ENCODE peak calls at places on chromosome 11, in seven cellular contexts. R, X, E, Q, L, N and J are unnamed samples. For H3K4me1, the result is how much of the 10 kb centered on the place peaks cover.

GRCh38 chr11:32115406-32115805 is 24.5 kb downstream of the RCN1 start:
- DNase-seq in R (no peak), X (no peak), E (no peak), Q (no peak), L (no peak), N (no peak), J (no peak)

GRCh38 chr11:73291196-73291595 is 16.9 kb upstream of the ARHGEF17 start:
- DNase-seq in R (no peak), X (no peak), E (peak), Q (no peak), L (no peak), N (no peak), J (no peak)

GRCh38 chr11:111793863-111794262 is 27.7 kb upstream of the PPP2R1B start:
- DNase-seq in R (no peak), X (no peak), E (no peak), Q (no peak), L (no peak), N (no peak), J (no peak)

GRCh38 chr11:60970890-60971289 is 590 bp upstream of the CD6 start:
- DNase-seq in R (no peak), X (no peak), E (peak), Q (no peak), L (no peak), N (no peak), J (no peak)

GRCh38 chr11:59062602-59063529 is 23.2 kb upstream of the GLYATL1B start:
- DNase-seq in R (no peak), X (no peak), E (no peak), Q (no peak), L (no peak), N (no peak), J (no peak)

GRCh38 chr11:26936109-26936508 is 57.8 kb upstream of the FIBIN start:
- DNase-seq in R (no peak), X (no peak), E (no peak), Q (no peak), L (peak), N (no peak), J (no peak)

GRCh38 chr11:70551323-70552166 is 153.2 kb downstream of the CTTN start:
- DNase-seq in R (no peak), X (no peak), E (peak), Q (no peak), L (no peak), N (no peak), J (no peak)

GRCh38 chr11:125517116-125517804 is 21.2 kb upstream of the FEZ1 start:
- DNase-seq in R (no peak), X (no peak), E (no peak), Q (no peak), L (peak), N (peak), J (no peak)

GRCh38 chr11:107017433-107018227 is 646 bp downstream of the GUCY1A2 start:
- DNase-seq in R (no peak), X (peak), E (peak), Q (peak), L (peak), N (peak), J (peak)

GRCh38 chr11:61007971-61008896 is 36.8 kb downstream of the CD6 start:
- DNase-seq in R (no peak), X (no peak), E (no peak), Q (peak), L (peak), N (no peak), J (peak)

GRCh38 chr11:35064114-35064800 is 74.7 kb upstream of the CD44 start:
- DNase-seq in R (no peak), X (no peak), E (no peak), Q (no peak), L (no peak), N (no peak), J (no peak)

GRCh38 chr11:61555051-61555969 is 25.6 kb downstream of the SYT7 start:
- DNase-seq in R (no peak), X (peak), E (no peak), Q (peak), L (peak), N (peak), J (no peak)

GRCh38 chr11:5712507-5712906 is 22.9 kb downstream of the TRIM22 start:
- DNase-seq in R (peak), X (no peak), E (no peak), Q (peak), L (no peak), N (no peak), J (no peak)

GRCh38 chr11:131302831-131303230 is 67.6 kb upstream of the NTM start:
- DNase-seq in R (no peak), X (no peak), E (no peak), Q (no peak), L (no peak), N (no peak), J (no peak)

GRCh38 chr11:66951135-66951534 is 7.0 kb downstream of the PC start:
- DNase-seq in R (no peak), X (no peak), E (no peak), Q (no peak), L (no peak), N (no peak), J (no peak)

GRCh38 chr11:27218498-27219038 is 144.4 kb downstream of the CCDC34 start:
- DNase-seq in R (no peak), X (no peak), E (no peak), Q (no peak), L (no peak), N (peak), J (no peak)

GRCh38 chr11:45182902-45183301 is 36.5 kb downstream of the PRDM11 start:
- DNase-seq in R (peak), X (no peak), E (peak), Q (peak), L (no peak), N (peak), J (peak)

GRCh38 chr11:102007567-102008437 is 39.4 kb upstream of the CFAP300 start:
- DNase-seq in R (peak), X (peak), E (no peak), Q (peak), L (peak), N (peak), J (peak)

GRCh38 chr11:31651208-31651607 is 141.6 kb downstream of the ELP4 start:
- DNase-seq in R (no peak), X (no peak), E (no peak), Q (no peak), L (no peak), N (no peak), J (no peak)

GRCh38 chr11:115384236-115384635 is 120.0 kb downstream of the CADM1 start:
- DNase-seq in R (no peak), X (no peak), E (no peak), Q (no peak), L (no peak), N (no peak), J (no peak)

GRCh38 chr11:16873289-16873688 is 134.8 kb downstream of the C11orf58 start:
- DNase-seq in R (no peak), X (no peak), E (no peak), Q (no peak), L (no peak), N (peak), J (no peak)

GRCh38 chr11:16879690-16880089 is 134.5 kb downstream of the PLEKHA7 start:
- DNase-seq in R (no peak), X (no peak), E (no peak), Q (no peak), L (no peak), N (no peak), J (no peak)

GRCh38 chr11:16874275-16874975 is 136.0 kb downstream of the C11orf58 start:
- DNase-seq in R (peak), X (no peak), E (no peak), Q (no peak), L (no peak), N (no peak), J (no peak)

GRCh38 chr11:16876840-16877239 is 137.4 kb downstream of the PLEKHA7 start:
- DNase-seq in R (no peak), X (no peak), E (no peak), Q (no peak), L (no peak), N (no peak), J (no peak)

DNA sequence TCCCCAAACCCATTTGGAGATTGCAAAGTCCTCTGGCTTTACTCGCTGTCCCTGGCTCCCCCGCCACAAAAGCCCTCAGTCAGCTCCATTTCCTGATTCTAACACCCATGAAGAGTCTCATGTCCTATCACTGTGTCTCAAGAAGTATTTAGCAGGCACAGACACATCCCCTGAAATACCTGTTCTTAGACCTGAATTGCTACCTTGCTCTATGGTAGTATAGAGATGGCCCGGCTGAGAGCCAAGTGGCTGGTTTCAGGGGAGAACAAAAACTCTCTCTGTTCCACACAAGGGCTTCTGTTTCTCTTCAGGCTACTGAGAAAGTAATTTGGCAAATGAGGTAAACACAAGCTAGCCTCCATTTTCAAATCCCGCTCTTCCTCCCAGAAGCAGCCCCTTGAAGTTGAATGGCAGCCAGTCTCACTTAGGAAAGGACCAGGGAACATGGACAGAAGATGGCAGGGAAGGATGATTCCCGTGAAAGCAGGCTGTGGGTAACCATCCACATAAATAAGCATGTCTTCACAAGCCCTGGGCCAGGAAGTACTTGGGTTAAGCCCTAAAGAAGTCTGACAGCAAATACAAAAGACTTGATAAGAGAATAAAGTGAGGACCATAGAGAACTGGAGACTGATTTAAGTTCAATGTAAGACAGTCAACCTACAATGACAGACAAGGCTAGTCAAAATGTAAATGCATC is 137.8 kb downstream of the C11orf58 start:
- DNase-seq in R (no peak), X (peak), E (no peak), Q (no peak), L (no peak), N (no peak), J (no peak)
- H3K4me1 ChIP-seq in R (under half), X (under half), E (under half), Q (under half), L (under half), N (under half), J (half or more)

DNA sequence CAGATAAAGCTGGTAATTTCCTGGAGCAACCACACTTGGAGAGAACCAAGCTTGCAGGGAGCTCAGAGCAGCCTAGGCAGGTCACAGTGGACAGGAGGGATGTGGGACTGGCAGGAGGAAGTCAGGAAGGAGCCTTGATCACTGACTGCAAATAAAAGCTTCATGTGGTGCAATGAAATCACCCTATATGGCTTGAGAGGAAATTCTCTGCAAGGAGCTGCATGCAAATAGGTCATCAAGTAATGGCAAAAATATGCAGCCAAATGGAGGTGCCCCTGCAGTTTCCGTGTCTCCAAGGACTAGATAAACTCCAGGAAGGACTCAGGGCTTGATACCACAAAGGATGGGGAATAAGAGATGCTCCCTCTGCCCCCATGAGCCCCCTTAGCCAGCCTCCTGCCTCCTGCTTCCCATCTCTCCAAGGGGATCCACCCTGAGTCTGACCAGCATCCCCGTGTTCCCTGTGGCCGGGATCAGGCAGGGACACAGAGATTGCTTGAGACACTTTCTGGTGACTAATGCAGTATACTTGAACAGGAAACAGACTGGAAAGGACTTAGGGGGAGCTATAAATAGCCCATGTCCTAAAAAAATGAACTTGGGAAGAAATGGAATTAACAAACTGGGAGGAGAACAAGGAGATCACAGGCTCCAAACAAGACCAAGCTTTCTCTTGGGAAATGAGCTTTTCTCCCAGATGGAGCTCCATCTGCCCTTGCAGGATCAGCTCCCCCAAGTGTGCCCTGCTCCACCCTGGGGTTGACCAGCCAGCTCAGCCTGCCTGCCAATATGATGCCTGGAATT is 23.9 kb upstream of the MICAL2 start:
- DNase-seq in R (no peak), X (no peak), E (peak), Q (peak), L (no peak), N (peak), J (peak)
- H3K4me1 ChIP-seq in R (under half), X (under half), E (under half), Q (half or more), L (under half), N (under half), J (half or more)

GRCh38 chr11:38795027-38795426 is 2197.0 kb upstream of the RAG2 start:
- DNase-seq in R (no peak), X (no peak), E (no peak), Q (no peak), L (no peak), N (no peak), J (no peak)

GRCh38 chr11:38788591-38788990 is 2190.6 kb upstream of the RAG2 start:
- DNase-seq in R (no peak), X (no peak), E (no peak), Q (no peak), L (no peak), N (no peak), J (no peak)

GRCh38 chr11:38791346-38791961 is 2193.4 kb upstream of the RAG2 start:
- DNase-seq in R (peak), X (peak), E (no peak), Q (peak), L (peak), N (peak), J (no peak)
- H3K4me1 ChIP-seq in R (under half), X (under half), E (under half), Q (under half), L (under half), N (under half), J (under half)

GRCh38 chr11:14420223-14420622 is 61.2 kb upstream of the RRAS2 start:
- DNase-seq in R (no peak), X (no peak), E (no peak), Q (no peak), L (no peak), N (no peak), J (no peak)

GRCh38 chr11:14417975-14418374 is 59.0 kb upstream of the RRAS2 start:
- DNase-seq in R (no peak), X (no peak), E (no peak), Q (no peak), L (no peak), N (no peak), J (no peak)

GRCh38 chr11:14422052-14422813 is 63.2 kb upstream of the RRAS2 start:
- DNase-seq in R (peak), X (peak), E (peak), Q (peak), L (peak), N (peak), J (peak)

GRCh38 chr11:14417186-14417585 is 58.2 kb upstream of the RRAS2 start:
- DNase-seq in R (no peak), X (no peak), E (no peak), Q (no peak), L (no peak), N (no peak), J (no peak)

DNA sequence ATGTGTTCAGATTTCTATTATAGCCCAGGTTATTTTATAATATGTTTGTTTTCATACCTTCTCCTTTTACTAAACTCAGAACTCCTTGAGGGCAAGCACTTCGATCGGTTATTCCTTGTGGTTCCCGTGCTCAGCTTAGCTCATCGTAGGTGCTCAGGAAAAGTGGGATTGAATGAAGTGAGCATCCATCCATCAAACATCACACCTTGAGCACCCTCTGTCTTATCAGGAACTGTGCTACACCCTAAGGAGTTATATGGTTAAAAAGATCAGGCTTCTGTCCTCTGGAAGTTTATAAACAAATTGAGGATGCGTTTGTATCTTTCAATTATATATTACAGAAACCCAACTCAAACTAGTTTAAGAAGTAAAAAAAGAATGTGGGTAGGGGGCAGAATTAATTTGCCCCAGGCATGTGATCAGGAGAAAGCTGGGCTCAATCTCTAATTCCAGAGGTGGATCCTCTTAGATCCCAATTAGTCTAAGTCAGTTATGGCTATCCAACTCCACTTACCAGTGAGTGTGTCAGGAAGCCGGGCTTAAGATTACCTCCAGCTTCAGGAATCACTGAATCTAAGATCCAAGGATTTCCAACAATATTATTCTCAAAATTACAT is 59.9 kb upstream of the RRAS2 start:
- DNase-seq in R (peak), X (no peak), E (no peak), Q (peak), L (no peak), N (no peak), J (no peak)
- H3K4me1 ChIP-seq in R (under half), X (under half), E (under half), Q (under half), L (under half), N (under half), J (under half)

GRCh38 chr11:65473275-65473860 is 25.5 kb upstream of the MALAT1 start:
- DNase-seq in R (no peak), X (no peak), E (no peak), Q (no peak), L (no peak), N (no peak), J (no peak)
- H3K4me1 ChIP-seq in R (under half), X (under half), E (under half), Q (half or more), L (under half), N (under half), J (under half)

GRCh38 chr11:114183041-114183511 is 113.1 kb upstream of the NNMT start:
- DNase-seq in R (peak), X (no peak), E (no peak), Q (no peak), L (no peak), N (peak), J (no peak)
- H3K4me1 ChIP-seq in R (under half), X (under half), E (under half), Q (under half), L (under half), N (under half), J (under half)

GRCh38 chr11:117096973-117097566 is 1.2 kb downstream of the SIK3 start:
- DNase-seq in R (no peak), X (no peak), E (no peak), Q (no peak), L (no peak), N (peak), J (no peak)

GRCh38 chr11:117097567-117098268 is 510 bp downstream of the SIK3 start:
- DNase-seq in R (peak), X (peak), E (peak), Q (peak), L (no peak), N (peak), J (peak)

GRCh38 chr11:117096140-117096972 is 1.9 kb downstream of the SIK3 start:
- DNase-seq in R (peak), X (no peak), E (no peak), Q (no peak), L (no peak), N (peak), J (peak)

GRCh38 chr11:117098269-117099231 is at the start of gene SIK3:
- DNase-seq in R (peak), X (peak), E (peak), Q (peak), L (peak), N (peak), J (peak)

GRCh38 chr11:117099681-117100080 is 1.5 kb upstream of the SIK3 start:
- DNase-seq in R (peak), X (no peak), E (no peak), Q (no peak), L (no peak), N (no peak), J (no peak)
- H3K4me1 ChIP-seq in R (under half), X (under half), E (under half), Q (under half), L (under half), N (under half), J (under half)